ENCODE peak calls at places on chromosome 21, in seven cellular contexts. Y is fibroblast of pulmonary artery, S is AG09319, W is cardiac muscle cell, X is BJ, B is cardiac fibroblast, L is hepatocyte. D is an unnamed sample.

GRCh38 chr21:34595457-34595856 is 19.5 kb downstream of the RCAN1 start:
- DNase-seq in Y (no peak), S (no peak), W (no peak), X (no peak), B (no peak), L (peak; percentile 59), D (no peak)

GRCh38 chr21:14762734-14763694 is 216.9 kb upstream of the SAMSN1 start:
- DNase-seq in Y (no peak), S (no peak), W (no peak), X (no peak), B (no peak), L (no peak), D (no peak)

GRCh38 chr21:34336756-34337391 is 26.9 kb upstream of the KCNE2 start:
- DNase-seq in Y (peak; percentile 52), S (peak; percentile 80), W (peak; percentile 68), X (peak; percentile 26), B (peak; percentile 72), L (no peak), D (no peak)

GRCh38 chr21:45318556-45319341 is 31.1 kb upstream of the POFUT2 start:
- DNase-seq in Y (peak; percentile 46), S (no peak), W (peak; percentile 43), X (no peak), B (peak; percentile 77), L (peak; percentile 78), D (no peak)

GRCh38 chr21:41318218-41318617 is 1.6 kb downstream of the FAM3B start:
- DNase-seq in Y (no peak), S (no peak), W (no peak), X (no peak), B (no peak), L (no peak), D (no peak)

GRCh38 chr21:17585875-17586450 is 26.7 kb downstream of the BTG3 start:
- DNase-seq in Y (peak; percentile 71), S (peak; percentile 20), W (peak; percentile 74), X (no peak), B (peak; percentile 73), L (peak; percentile 53), D (peak; percentile 52)

GRCh38 chr21:39631842-39632577 is 19.3 kb downstream of the B3GALT5 start:
- DNase-seq in Y (no peak), S (no peak), W (no peak), X (no peak), B (no peak), L (no peak), D (no peak)

GRCh38 chr21:31753949-31754348 is 22.0 kb upstream of the SCAF4 start:
- DNase-seq in Y (no peak), S (no peak), W (no peak), X (no peak), B (no peak), L (no peak), D (no peak)

GRCh38 chr21:15004721-15005370 is 60.0 kb downstream of the NRIP1 start:
- DNase-seq in Y (no peak), S (no peak), W (no peak), X (no peak), B (peak; percentile 60), L (no peak), D (no peak)

GRCh38 chr21:35136106-35136505 is 87.0 kb upstream of the RUNX1 start:
- DNase-seq in Y (no peak), S (no peak), W (no peak), X (no peak), B (no peak), L (no peak), D (no peak)

GRCh38 chr21:43691086-43691795 is 27.7 kb upstream of the PDXK start:
- DNase-seq in Y (no peak), S (no peak), W (no peak), X (no peak), B (no peak), L (no peak), D (no peak)

GRCh38 chr21:36171327-36171726 is 14.7 kb downstream of the DOP1B start:
- DNase-seq in Y (no peak), S (no peak), W (no peak), X (no peak), B (no peak), L (no peak), D (no peak)

GRCh38 chr21:36171741-36172331 is 15.2 kb downstream of the DOP1B start:
- DNase-seq in Y (no peak), S (no peak), W (no peak), X (no peak), B (no peak), L (no peak), D (no peak)

GRCh38 chr21:36170823-36171222 is 14.2 kb downstream of the DOP1B start:
- DNase-seq in Y (no peak), S (no peak), W (no peak), X (no peak), B (no peak), L (no peak), D (no peak)

GRCh38 chr21:36166705-36167104 is 10.1 kb downstream of the DOP1B start:
- DNase-seq in Y (no peak), S (no peak), W (no peak), X (no peak), B (no peak), L (peak; percentile 19), D (no peak)

GRCh38 chr21:36169465-36170128 is 13.0 kb downstream of the DOP1B start:
- DNase-seq in Y (no peak), S (no peak), W (no peak), X (no peak), B (no peak), L (no peak), D (no peak)
- TF ChIP-seq CTCF in Y (no peak), S (no peak), W (no peak), X (no peak), B (no peak), L (no peak), D (peak; percentile 8)

DNA sequence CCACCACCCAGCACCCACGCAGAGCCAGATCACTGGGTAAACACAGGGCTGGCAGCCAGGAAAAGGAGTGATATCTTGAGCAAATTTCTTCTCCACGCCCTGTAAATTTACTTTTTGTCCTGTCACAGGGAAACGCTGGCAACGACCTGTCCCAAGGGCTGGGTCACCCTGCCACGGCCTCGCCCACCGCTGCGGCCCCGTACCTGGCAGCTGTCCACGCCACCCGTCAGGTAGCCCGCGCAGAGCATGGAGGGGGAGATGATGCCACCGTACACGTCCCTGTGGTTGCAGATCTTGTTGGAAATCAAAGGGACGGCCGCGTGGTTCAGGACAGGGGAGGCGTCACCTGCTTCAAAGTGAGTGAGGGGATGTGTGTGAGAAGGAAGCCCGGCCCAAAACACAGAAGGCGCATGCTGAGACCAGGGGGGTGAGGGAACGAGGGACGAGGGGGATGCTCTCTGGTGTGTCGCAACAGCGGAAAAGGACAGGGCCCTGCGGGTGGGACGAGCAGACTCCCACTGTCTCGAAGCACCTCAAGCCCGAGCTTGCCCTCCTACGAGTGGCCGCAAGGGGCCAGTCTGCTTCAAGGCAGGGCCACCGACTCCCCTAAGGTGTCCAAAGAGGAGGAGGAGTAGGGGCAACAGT is 10.1 kb upstream of the TFF1 start:
- DNase-seq in Y (no peak), S (no peak), W (no peak), X (no peak), B (no peak), L (no peak), D (no peak)
- TF ChIP-seq CTCF in Y (no peak), S (peak; percentile 44), W (no peak), X (no peak), B (no peak), L (no peak), D (no peak)

DNA sequence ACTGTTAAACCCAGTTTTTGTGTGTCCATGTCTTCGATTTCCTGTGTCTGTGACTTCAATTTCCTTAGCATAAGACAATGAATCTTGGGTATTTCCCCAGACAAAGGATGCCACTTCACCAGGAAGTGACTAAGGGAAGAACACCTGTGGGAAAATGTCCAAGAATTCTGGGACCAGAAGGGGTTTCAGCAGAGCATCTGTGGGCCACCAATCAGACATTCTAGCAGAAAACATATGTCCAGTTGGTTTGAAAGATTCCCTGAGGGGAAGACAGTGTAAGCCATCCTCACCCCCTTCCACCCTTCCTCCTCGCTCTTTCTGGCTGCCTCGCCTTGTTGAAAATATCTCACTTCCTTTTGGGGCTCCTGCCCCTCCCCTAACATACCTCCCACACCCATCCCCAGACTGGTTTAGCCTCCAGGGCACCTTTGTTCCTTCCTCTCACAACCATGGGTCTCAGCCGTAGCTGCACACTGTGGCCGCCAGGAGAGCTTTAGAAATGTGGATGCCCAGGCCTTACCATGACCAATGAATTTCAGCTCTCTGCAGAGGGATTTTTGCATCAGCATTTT is 25.5 kb upstream of the IFNAR1 start:
- DNase-seq in Y (no peak), S (no peak), W (no peak), X (no peak), B (peak; percentile 24), L (no peak), D (no peak)
- TF ChIP-seq CTCF in Y (no peak), S (no peak), W (no peak), X (no peak), B (no peak), L (no peak), D (no peak)

GRCh38 chr21:37763298-37763697 is 153.0 kb downstream of the KCNJ6 start:
- DNase-seq in Y (no peak), S (no peak), W (no peak), X (no peak), B (no peak), L (no peak), D (no peak)

GRCh38 chr21:37759777-37760176 is 156.5 kb downstream of the KCNJ6 start:
- DNase-seq in Y (no peak), S (no peak), W (no peak), X (no peak), B (no peak), L (no peak), D (no peak)

GRCh38 chr21:37762606-37763005 is 153.7 kb downstream of the KCNJ6 start:
- DNase-seq in Y (no peak), S (no peak), W (no peak), X (no peak), B (no peak), L (no peak), D (no peak)

GRCh38 chr21:37757631-37758376 is 158.5 kb downstream of the KCNJ6 start:
- DNase-seq in Y (no peak), S (no peak), W (no peak), X (no peak), B (no peak), L (no peak), D (no peak)

GRCh38 chr21:37758997-37759396 is 157.3 kb downstream of the KCNJ6 start:
- DNase-seq in Y (peak; percentile 45), S (peak; percentile 8), W (peak; percentile 47), X (no peak), B (peak; percentile 59), L (peak; percentile 79), D (no peak)
- TF ChIP-seq CTCF in Y (peak; percentile 57), S (peak; percentile 75), W (peak; percentile 52), X (peak; percentile 92), B (peak; percentile 74), L (peak; percentile 61), D (peak; percentile 55)

D was measured in HFF-Myc.